ENCODE peak calls at places on chromosomes 4 and X, in four cellular contexts. F, U, W and H are unnamed samples.

GRCh38 chr4:140018931-140019618 is 134.9 kb downstream of the MAML3 start:
- DNase-seq in U (no peak), F (no peak), W (no peak), H (no peak)

GRCh38 chrX:45435481-45435880 is 234.8 kb upstream of the DIPK2B start:
- DNase-seq in U (no peak), W (no peak), F (no peak), H (no peak)

GRCh38 chr4:179695175-179695574 is 2252.9 kb upstream of the AGA start:
- DNase-seq in F (no peak), W (peak; percentile 70), U (no peak), H (no peak)

GRCh38 chrX:39212456-39212855 is 411.2 kb downstream of the MID1IP1 start:
- DNase-seq in F (no peak), U (no peak), W (no peak), H (no peak)

GRCh38 chr4:156811963-156812362 is 159.6 kb downstream of the PDGFC start:
- DNase-seq in F (no peak), U (no peak), W (no peak), H (no peak)

GRCh38 chr4:99437686-99438577 is 2.8 kb upstream of the ADH7 start:
- DNase-seq in W (no peak), U (no peak), F (no peak), H (no peak)

GRCh38 chr4:73721901-73722300 is 18.5 kb upstream of the CXCL8 start:
- DNase-seq in U (peak; percentile 50), F (no peak), W (no peak), H (no peak)

GRCh38 chr4:175614880-175615279 is 197.2 kb downstream of the GPM6A start:
- DNase-seq in F (no peak), U (no peak), W (no peak), H (no peak)

GRCh38 chr4:119559044-119559647 is 69.5 kb downstream of the PDE5A start:
- DNase-seq in U (peak; percentile 50), W (peak; percentile 57), F (no peak), H (peak; percentile 2)

GRCh38 chr4:151689211-151689991 is 71.4 kb downstream of the GATB start:
- DNase-seq in U (no peak), W (no peak), F (no peak), H (no peak)